ENCODE peak calls at places on chromosomes 5 and 9, in six cellular contexts. V is pancreas, A is coronary artery, G is sigmoid colon, P is mammary epithelial cell, Q is tibial nerve. N is an unnamed sample.

GRCh38 chr9:4939118-4939561 is 45.9 kb upstream of the JAK2 start:
- DNase-seq in V (no peak), A (no peak), G (no peak), P (no peak), Q (no peak), N (no peak)

GRCh38 chr9:124210697-124211096 is 47.1 kb upstream of the NEK6 start:
- DNase-seq in V (no peak), A (no peak), G (no peak), P (no peak), Q (no peak), N (no peak)

GRCh38 chr5:124059200-124059599 is 547.2 kb downstream of the CSNK1G3 start:
- DNase-seq in V (no peak), A (no peak), G (no peak), P (peak; percentile 69), Q (no peak), N (no peak)

GRCh38 chr9:22008662-22009562 is at the start of gene CDKN2B:
- DNase-seq in V (peak; percentile 98), A (peak; percentile 98), G (peak; percentile 97), P (peak; percentile 97), Q (peak; percentile 93), N (peak; percentile 80)

GRCh38 chr5:160198148-160198545 is 31.2 kb upstream of the FABP6 start:
- DNase-seq in V (no peak), A (no peak), G (no peak), P (no peak), Q (no peak), N (no peak)

GRCh38 chr9:71897573-71897972 is 13.4 kb downstream of the ABHD17B start:
- DNase-seq in V (no peak), A (no peak), G (no peak), P (no peak), Q (no peak), N (no peak)

GRCh38 chr9:123569343-123569694 is 213.3 kb downstream of the CRB2 start:
- DNase-seq in V (no peak), A (no peak), G (no peak), P (no peak), Q (no peak), N (no peak)

GRCh38 chr9:94779693-94780290 is 53.3 kb downstream of the AOPEP start:
- DNase-seq in V (no peak), A (no peak), G (no peak), P (no peak), Q (no peak), N (no peak)

GRCh38 chr9:131628821-131629197 is 83.5 kb downstream of the PRRT1B start:
- DNase-seq in V (no peak), A (peak; percentile 53), G (no peak), P (no peak), Q (no peak), N (no peak)

GRCh38 chr9:131631254-131631653 is 85.9 kb downstream of the PRRT1B start:
- DNase-seq in V (no peak), A (no peak), G (no peak), P (no peak), Q (no peak), N (no peak)

GRCh38 chr9:131627846-131628820 is 82.8 kb downstream of the PRRT1B start:
- DNase-seq in V (peak; percentile 97), A (peak; percentile 55), G (no peak), P (no peak), Q (no peak), N (no peak)

GRCh38 chr9:131629827-131630205 is 84.5 kb downstream of the PRRT1B start:
- DNase-seq in V (no peak), A (no peak), G (no peak), P (no peak), Q (no peak), N (no peak)

GRCh38 chr9:131630206-131630831 is 85.0 kb downstream of the PRRT1B start:
- DNase-seq in V (no peak), A (peak; percentile 70), G (no peak), P (peak; percentile 20), Q (no peak), N (no peak)
- H3K27ac ChIP-seq in V (peak overlapping the region; percentile 75), A (no peak overlapping the region), G (no peak overlapping the region), P (no peak overlapping the region), Q (no peak overlapping the region), N (no peak overlapping the region)

DNA sequence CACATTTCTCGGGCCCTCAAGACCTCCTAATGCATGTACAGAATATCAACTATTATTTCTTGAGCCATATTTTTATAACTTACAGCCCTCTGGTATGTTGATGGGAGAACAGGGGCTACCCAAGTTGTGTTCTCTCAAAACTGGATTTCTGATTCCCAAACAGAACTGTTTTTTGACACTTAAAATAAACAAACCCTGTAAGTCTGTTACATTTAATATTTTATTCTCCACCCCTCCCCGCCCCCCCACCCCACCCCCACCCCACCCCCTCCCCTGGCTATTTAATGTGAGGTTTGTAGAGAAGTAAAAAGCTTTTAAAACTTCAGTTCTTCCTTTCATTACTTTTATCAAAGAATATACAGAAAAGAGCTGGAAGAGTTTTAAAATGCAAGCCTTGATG is 77.9 kb downstream of the FOXB2 start:
- DNase-seq in V (no peak), A (no peak), G (no peak), P (no peak), Q (no peak), N (no peak)
- TF ChIP-seq CTCF in V (no peak), A (no peak), G (no peak), P (no peak), Q (no peak), N (no peak)

GRCh38 chr5:139592289-139592688 is 31.1 kb downstream of the UBE2D2 start:
- DNase-seq in V (no peak), A (no peak), G (no peak), P (no peak), Q (no peak), N (no peak)
- H3K27ac ChIP-seq in V (no peak overlapping the region), A (no peak overlapping the region), G (no peak overlapping the region), P (no peak overlapping the region), Q (no peak overlapping the region), N (no peak overlapping the region)

GRCh38 chr5:176781638-176782570 is 28.5 kb upstream of the UNC5A start:
- DNase-seq in V (no peak), A (no peak), G (peak; percentile 59), P (no peak), Q (no peak), N (no peak)
- TF ChIP-seq CTCF in V (no peak), A (no peak), G (no peak), P (no peak), Q (no peak), N (no peak)

DNA sequence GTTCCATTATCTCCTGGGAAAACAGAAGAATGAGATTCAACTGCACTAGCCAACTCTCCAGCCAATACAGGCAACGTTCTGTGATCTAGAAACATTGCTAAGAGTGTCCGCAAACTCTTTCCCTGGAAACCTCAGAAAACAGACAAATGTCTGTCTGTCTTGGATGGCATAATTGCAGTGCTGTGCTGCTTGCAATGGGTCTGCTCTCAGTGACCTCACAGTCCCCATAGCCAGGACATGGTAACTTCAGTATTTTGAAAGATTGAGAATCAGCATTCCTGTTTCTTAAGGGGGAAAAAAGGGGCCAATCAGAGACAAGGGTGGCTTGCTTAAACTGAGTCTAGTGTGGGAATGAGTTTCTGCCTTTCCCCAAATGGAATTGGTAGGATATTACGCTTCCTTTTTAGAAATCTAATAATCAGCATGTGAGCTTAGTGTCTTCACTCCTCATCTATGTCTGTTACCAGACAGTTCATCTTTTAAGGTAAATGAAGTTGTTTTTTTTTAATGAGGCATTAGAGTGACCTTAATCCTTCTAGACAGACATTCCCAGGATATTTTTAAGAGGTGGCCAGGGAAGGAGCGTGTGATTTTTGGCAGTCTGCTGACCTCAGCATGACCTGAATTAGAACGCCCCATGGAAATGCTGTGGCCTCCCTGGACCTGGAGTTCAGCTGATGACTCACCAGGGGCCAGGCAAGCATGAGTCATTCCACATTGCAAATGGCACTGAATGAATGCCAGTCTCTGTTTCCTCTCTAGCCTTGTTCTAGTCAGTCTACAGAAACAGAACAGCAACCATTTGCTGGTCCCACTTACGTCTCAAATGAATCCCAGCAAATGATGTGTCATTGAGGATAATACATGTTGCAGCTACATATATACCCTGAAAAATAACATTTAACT is 210.2 kb upstream of the ACTBL2 start:
- DNase-seq in V (peak; percentile 54), A (peak; percentile 85), G (peak; percentile 86), P (peak; percentile 98), Q (peak; percentile 52), N (peak; percentile 57)
- H3K27ac ChIP-seq in V (peak overlapping the region; percentile 20), A (peak overlapping the region; percentile 65), G (peak overlapping the region; percentile 52), P (peak overlapping the region; percentile 90), Q (peak overlapping the region; percentile 67), N (peak overlapping the region; percentile 35)

N was measured in thoracic aorta.